ENCODE peak calls at places on chromosomes 4 and X, in eight cellular contexts. N, M, H, X, A, Z, I and L are unnamed samples.

GRCh38 chrX:44400588-44400987 is 57.1 kb upstream of the EFHC2 start:
- DNase-seq in Z (no peak), A (no peak), H (no peak), X (no peak), I (no peak), N (no peak), M (peak), L (peak)

GRCh38 chr4:138461065-138461464 is 218.9 kb upstream of the SLC7A11 start:
- DNase-seq in X (no peak), A (no peak), I (no peak), N (no peak), Z (no peak), M (no peak), H (no peak), L (no peak)

GRCh38 chrX:24396236-24396929 is 35.9 kb downstream of the SUPT20HL1 start:
- DNase-seq in Z (no peak), H (peak), X (no peak), I (no peak), A (no peak), M (peak), N (no peak), L (peak)

GRCh38 chrX:115499112-115499805 is 61.7 kb upstream of the PLS3 start:
- DNase-seq in N (no peak), I (no peak), A (peak), X (no peak), M (peak), H (peak), Z (no peak), L (no peak)

GRCh38 chr4:153792893-153793227 is 4.0 kb upstream of the SFRP2 start:
- DNase-seq in I (no peak), Z (no peak), X (no peak), N (no peak), M (no peak), H (no peak), A (no peak), L (no peak)

GRCh38 chrX:118519411-118520205 is 24.0 kb downstream of the DOCK11 start:
- DNase-seq in X (no peak), I (no peak), Z (no peak), M (peak), H (no peak), A (no peak), N (no peak), L (no peak)

GRCh38 chr4:71974681-71975080 is 57.1 kb upstream of the NPFFR2 start:
- DNase-seq in N (no peak), Z (no peak), M (peak), H (no peak), A (no peak), I (no peak), X (peak), L (no peak)

GRCh38 chr4:88991746-88992145 is 65.2 kb downstream of the FAM13A start:
- DNase-seq in X (peak), N (no peak), I (no peak), H (no peak), Z (no peak), M (peak), A (no peak), L (peak)

GRCh38 chr4:20391224-20391623 is 139.5 kb downstream of the SLIT2 start:
- DNase-seq in M (peak), X (no peak), Z (no peak), A (no peak), I (no peak), H (no peak), N (no peak), L (no peak)

GRCh38 chr4:31298737-31299136 is 578.6 kb downstream of the PCDH7 start:
- DNase-seq in H (no peak), I (no peak), X (no peak), A (no peak), M (no peak), Z (no peak), N (no peak), L (no peak)

GRCh38 chr4:149700272-149700671 is 115.4 kb downstream of the IQCM start:
- DNase-seq in I (no peak), Z (no peak), N (no peak), X (no peak), H (no peak), M (no peak), A (no peak), L (no peak)

GRCh38 chr4:145937990-145938611 is 522 bp downstream of the ZNF827 start:
- DNase-seq in M (peak), X (no peak), Z (peak), A (peak), N (peak), H (peak), I (peak), L (peak)

GRCh38 chr4:153759407-153760226 is at the start of gene RNF175:
- DNase-seq in A (no peak), H (peak), M (no peak), N (no peak), Z (no peak), I (no peak), X (peak), L (no peak)

GRCh38 chrX:34528081-34528480 is 129.0 kb downstream of the TMEM47 start:
- DNase-seq in X (no peak), A (no peak), I (no peak), Z (no peak), H (no peak), M (no peak), N (no peak), L (peak)

GRCh38 chr4:15131551-15131950 is 129.3 kb downstream of the CPEB2 start:
- DNase-seq in M (no peak), N (no peak), Z (no peak), I (no peak), A (no peak), X (no peak), H (no peak), L (no peak)

GRCh38 chr4:9953089-9953488 is 68.2 kb downstream of the SLC2A9 start:
- DNase-seq in I (no peak), X (no peak), H (no peak), Z (no peak), M (no peak), A (no peak), N (no peak), L (no peak)

GRCh38 chrX:154043003-154043402 is 23.3 kb upstream of the IRAK1 start:
- DNase-seq in X (no peak), A (no peak), H (no peak), I (no peak), N (no peak), M (peak), Z (no peak), L (no peak)

GRCh38 chrX:71859637-71860036 is 51.0 kb upstream of the NHSL2 start:
- DNase-seq in Z (no peak), X (peak), I (no peak), A (peak), H (no peak), M (peak), N (no peak), L (peak)

GRCh38 chr4:164446516-164446915 is 307.4 kb upstream of the SMIM31 start:
- DNase-seq in I (no peak), N (no peak), A (no peak), X (no peak), Z (no peak), H (no peak), M (no peak), L (no peak)

GRCh38 chr4:5932021-5932553 is 39.2 kb upstream of the CRMP1 start:
- DNase-seq in A (no peak), N (no peak), I (no peak), H (no peak), Z (no peak), M (no peak), X (no peak), L (no peak)

GRCh38 chrX:111319451-111319850 is 49.2 kb upstream of the CAPN6 start:
- DNase-seq in X (no peak), N (no peak), Z (no peak), I (no peak), M (no peak), H (no peak), A (no peak), L (no peak)

GRCh38 chr4:3322059-3322550 is 29.3 kb downstream of the RGS12 start:
- DNase-seq in I (no peak), X (no peak), M (peak), A (no peak), N (no peak), Z (no peak), H (no peak), L (no peak)

GRCh38 chrX:49995021-49995731 is 72.8 kb downstream of the CLCN5 start:
- DNase-seq in I (no peak), M (peak), H (no peak), Z (no peak), X (peak), A (no peak), N (no peak), L (peak)

GRCh38 chrX:130378008-130378669 is 7.3 kb downstream of the GPR119 start:
- DNase-seq in M (no peak), I (no peak), A (no peak), X (no peak), N (no peak), H (no peak), Z (no peak), L (no peak)

GRCh38 chr4:89438102-89438831 is 130.7 kb upstream of the GPRIN3 start:
- DNase-seq in Z (no peak), N (no peak), I (peak), H (peak), M (peak), A (peak), X (peak), L (peak)

GRCh38 chrX:129530410-129530809 is 7.1 kb upstream of the SMARCA1 start:
- DNase-seq in Z (no peak), A (no peak), I (no peak), N (no peak), X (no peak), H (no peak), M (no peak), L (no peak)

GRCh38 chrX:79287724-79288123 is 79.4 kb downstream of the ITM2A start:
- DNase-seq in M (no peak), N (no peak), I (no peak), X (no peak), A (no peak), Z (no peak), H (no peak), L (no peak)

GRCh38 chr4:15368906-15369305 is 58.9 kb upstream of the C1QTNF7 start:
- DNase-seq in N (no peak), Z (no peak), A (no peak), M (peak), X (no peak), H (peak), I (no peak), L (no peak)

GRCh38 chr4:141853091-141853734 is 216.8 kb downstream of the IL15 start:
- DNase-seq in Z (no peak), X (peak), H (no peak), I (no peak), A (no peak), M (no peak), N (no peak), L (no peak)

GRCh38 chrX:45621356-45622041 is 420.8 kb upstream of the DIPK2B start:
- DNase-seq in I (no peak), N (no peak), X (no peak), M (peak), H (no peak), A (no peak), Z (no peak), L (peak)

GRCh38 chrX:137999542-137999941 is 433.6 kb downstream of the ZIC3 start:
- DNase-seq in X (no peak), M (no peak), I (no peak), A (no peak), N (no peak), H (no peak), Z (no peak), L (no peak)

GRCh38 chrX:12711435-12712040 is 79.7 kb upstream of the PRPS2 start:
- DNase-seq in A (no peak), H (no peak), Z (no peak), N (peak), I (no peak), X (no peak), M (no peak), L (no peak)

GRCh38 chrX:104568304-104568915 is 2.4 kb downstream of the IL1RAPL2 start:
- DNase-seq in N (no peak), M (no peak), Z (no peak), X (no peak), A (no peak), I (no peak), H (no peak), L (no peak)

GRCh38 chr4:61992351-61992750 is 792.2 kb downstream of the ADGRL3 start:
- DNase-seq in X (no peak), H (no peak), N (no peak), Z (no peak), A (peak), M (no peak), I (no peak), L (no peak)

GRCh38 chr4:4560136-4560535 is 18.3 kb upstream of the STX18 start:
- DNase-seq in X (no peak), Z (no peak), H (no peak), I (no peak), N (no peak), A (no peak), M (no peak), L (no peak)

GRCh38 chr4:102683846-102684581 is 76.8 kb downstream of the MANBA start:
- DNase-seq in M (peak), Z (no peak), X (no peak), H (no peak), N (no peak), I (no peak), A (no peak), L (no peak)

GRCh38 chrX:17464196-17464595 is 89.2 kb downstream of the NHS start:
- DNase-seq in A (no peak), I (no peak), H (no peak), N (no peak), X (no peak), Z (no peak), M (peak), L (no peak)

GRCh38 chrX:48472851-48473717 is 2.9 kb upstream of the FTSJ1 start:
- DNase-seq in X (no peak), Z (no peak), N (no peak), I (no peak), H (no peak), A (peak), M (no peak), L (no peak)

GRCh38 chrX:41452972-41453371 is 5.8 kb downstream of the NYX start:
- DNase-seq in A (no peak), N (no peak), I (no peak), M (peak), Z (no peak), X (no peak), H (no peak), L (no peak)

GRCh38 chr4:156575430-156576073 is 396.0 kb downstream of the PDGFC start:
- DNase-seq in X (no peak), A (no peak), I (no peak), Z (no peak), H (no peak), M (no peak), N (no peak), L (no peak)